ENCODE peak calls at places on chromosomes 13 and 19, in six cellular contexts. One of them, this sample, is unnamed. For H3K9me3 and H3K4me1, the result is how much of the 10 kb centered on the place peaks cover.

GRCh38 chr19:31174948-31175347 is 174.3 kb downstream of the TSHZ3 start:
- DNase-seq in H9: peak
- DNase-seq in H1: no peak
- DNase-seq in IMR-90: no peak
- DNase-seq in neuronal stem cell: no peak
- DNase-seq in trophoblast cell: no peak
- DNase-seq in this sample: no peak

GRCh38 chr19:47719047-47719885 is 6.0 kb downstream of the EHD2 start:
- DNase-seq in H9: no peak
- DNase-seq in H1: no peak
- DNase-seq in IMR-90: peak
- DNase-seq in neuronal stem cell: no peak
- DNase-seq in trophoblast cell: no peak
- DNase-seq in this sample: peak

GRCh38 chr13:67410645-67411044 is 180.5 kb upstream of the PCDH9 start:
- DNase-seq in H9: no peak
- DNase-seq in H1: no peak
- DNase-seq in IMR-90: no peak
- DNase-seq in neuronal stem cell: peak
- DNase-seq in trophoblast cell: no peak
- DNase-seq in this sample: no peak

GRCh38 chr19:4051175-4052101 is 15.3 kb downstream of the ZBTB7A start:
- DNase-seq in H9: no peak
- DNase-seq in H1: no peak
- DNase-seq in IMR-90: peak
- DNase-seq in neuronal stem cell: no peak
- DNase-seq in trophoblast cell: peak
- DNase-seq in this sample: peak

GRCh38 chr19:14762111-14762510 is 16.2 kb downstream of the ADGRE2 start:
- DNase-seq in H9: no peak
- DNase-seq in H1: no peak
- DNase-seq in IMR-90: no peak
- DNase-seq in neuronal stem cell: no peak
- DNase-seq in trophoblast cell: no peak
- DNase-seq in this sample: no peak

GRCh38 chr13:98242403-98242802 is 65.3 kb upstream of the RNF113B start:
- DNase-seq in H9: no peak
- DNase-seq in H1: no peak
- DNase-seq in IMR-90: no peak
- DNase-seq in neuronal stem cell: no peak
- DNase-seq in trophoblast cell: no peak
- DNase-seq in this sample: no peak

GRCh38 chr13:51229141-51229540 is 6.9 kb downstream of the FAM124A start:
- DNase-seq in H9: peak
- DNase-seq in H1: no peak
- DNase-seq in IMR-90: no peak
- DNase-seq in neuronal stem cell: no peak
- DNase-seq in trophoblast cell: no peak
- DNase-seq in this sample: no peak

GRCh38 chr19:44577566-44577874 is 35.8 kb upstream of the IGSF23 start:
- DNase-seq in H9: no peak
- DNase-seq in H1: no peak
- DNase-seq in IMR-90: no peak
- DNase-seq in neuronal stem cell: no peak
- DNase-seq in trophoblast cell: no peak
- DNase-seq in this sample: no peak

GRCh38 chr13:44174769-44175425 is 198.7 kb upstream of the SERP2 start:
- DNase-seq in H9: no peak
- DNase-seq in H1: no peak
- DNase-seq in IMR-90: peak
- DNase-seq in neuronal stem cell: no peak
- DNase-seq in trophoblast cell: peak
- DNase-seq in this sample: peak

GRCh38 chr19:4524808-4525562 is 6.7 kb upstream of the PLIN4 start:
- DNase-seq in H9: peak
- DNase-seq in H1: no peak
- DNase-seq in IMR-90: no peak
- DNase-seq in neuronal stem cell: no peak
- DNase-seq in trophoblast cell: peak
- DNase-seq in this sample: peak

GRCh38 chr19:43290568-43291359 is 21.4 kb upstream of the PSG9 start:
- DNase-seq in H9: no peak
- DNase-seq in H1: no peak
- DNase-seq in IMR-90: no peak
- DNase-seq in neuronal stem cell: peak
- DNase-seq in trophoblast cell: no peak
- DNase-seq in this sample: peak

GRCh38 chr13:70964124-70964523 is 855.9 kb upstream of the KLHL1 start:
- DNase-seq in H9: no peak
- DNase-seq in H1: no peak
- DNase-seq in IMR-90: no peak
- DNase-seq in neuronal stem cell: no peak
- DNase-seq in trophoblast cell: no peak
- DNase-seq in this sample: no peak

GRCh38 chr13:74250738-74251190 is 116.6 kb upstream of the KLF12 start:
- DNase-seq in H9: no peak
- DNase-seq in H1: no peak
- DNase-seq in IMR-90: peak
- DNase-seq in neuronal stem cell: no peak
- DNase-seq in trophoblast cell: peak
- DNase-seq in this sample: peak

GRCh38 chr13:28532226-28533048 is 37.5 kb upstream of the FLT1 start:
- DNase-seq in H9: peak
- DNase-seq in H1: no peak
- DNase-seq in IMR-90: no peak
- DNase-seq in neuronal stem cell: peak
- DNase-seq in trophoblast cell: peak
- DNase-seq in this sample: peak

GRCh38 chr19:13195678-13196077 is 45.5 kb downstream of the IER2 start:
- DNase-seq in H9: peak
- DNase-seq in H1: peak
- DNase-seq in IMR-90: no peak
- DNase-seq in neuronal stem cell: no peak
- DNase-seq in trophoblast cell: peak
- DNase-seq in this sample: no peak

GRCh38 chr13:36275190-36276002 is 22.2 kb downstream of the CCDC169 start:
- DNase-seq in H9: no peak
- DNase-seq in H1: no peak
- DNase-seq in IMR-90: peak
- DNase-seq in neuronal stem cell: peak
- DNase-seq in trophoblast cell: peak
- DNase-seq in this sample: peak

GRCh38 chr19:33960566-33960965 is 163.9 kb downstream of the KCTD15 start:
- DNase-seq in H9: no peak
- DNase-seq in H1: no peak
- DNase-seq in IMR-90: no peak
- DNase-seq in neuronal stem cell: no peak
- DNase-seq in trophoblast cell: no peak
- DNase-seq in this sample: no peak

GRCh38 chr13:35917252-35917941 is 213.8 kb downstream of the DCLK1 start:
- DNase-seq in H9: no peak
- DNase-seq in H1: no peak
- DNase-seq in IMR-90: no peak
- DNase-seq in neuronal stem cell: no peak
- DNase-seq in trophoblast cell: no peak
- DNase-seq in this sample: no peak

GRCh38 chr13:46523972-46524737 is 28.8 kb upstream of the LRCH1 start:
- DNase-seq in H9: no peak
- DNase-seq in H1: no peak
- DNase-seq in IMR-90: no peak
- DNase-seq in neuronal stem cell: no peak
- DNase-seq in trophoblast cell: no peak
- DNase-seq in this sample: no peak

GRCh38 chr19:41868120-41868988 is 8.3 kb downstream of the RPS19 start:
- DNase-seq in H9: no peak
- DNase-seq in H1: no peak
- DNase-seq in IMR-90: no peak
- DNase-seq in neuronal stem cell: no peak
- DNase-seq in trophoblast cell: no peak
- DNase-seq in this sample: no peak

GRCh38 chr19:43468354-43469159 is 3.1 kb upstream of the LYPD3 start:
- DNase-seq in H9: no peak
- DNase-seq in H1: no peak
- DNase-seq in IMR-90: no peak
- DNase-seq in neuronal stem cell: no peak
- DNase-seq in trophoblast cell: no peak
- DNase-seq in this sample: no peak

GRCh38 chr19:47309038-47309437 is 623 bp upstream of the C5AR1 start:
- DNase-seq in H9: no peak
- DNase-seq in H1: no peak
- DNase-seq in IMR-90: no peak
- DNase-seq in neuronal stem cell: no peak
- DNase-seq in trophoblast cell: no peak
- DNase-seq in this sample: no peak

GRCh38 chr13:94987869-94988268 is 275.5 kb upstream of the SOX21 start:
- DNase-seq in H9: no peak
- DNase-seq in H1: no peak
- DNase-seq in IMR-90: no peak
- DNase-seq in neuronal stem cell: no peak
- DNase-seq in trophoblast cell: no peak
- DNase-seq in this sample: no peak

GRCh38 chr19:16619456-16619855 is 8.5 kb downstream of the MED26 start:
- DNase-seq in H9: no peak
- DNase-seq in H1: no peak
- DNase-seq in IMR-90: no peak
- DNase-seq in neuronal stem cell: no peak
- DNase-seq in trophoblast cell: no peak
- DNase-seq in this sample: no peak
- H3K9me3 ChIP-seq in H9: under half
- H3K9me3 ChIP-seq in H1: under half
- H3K9me3 ChIP-seq in IMR-90: under half
- H3K9me3 ChIP-seq in neuronal stem cell: under half
- H3K9me3 ChIP-seq in trophoblast cell: under half
- H3K9me3 ChIP-seq in this sample: under half

GRCh38 chr13:113667771-113668490 is 912 bp downstream of the GRK1 start:
- DNase-seq in H9: no peak
- DNase-seq in H1: no peak
- DNase-seq in IMR-90: no peak
- DNase-seq in neuronal stem cell: no peak
- DNase-seq in trophoblast cell: no peak
- DNase-seq in this sample: no peak
- H3K23ac ChIP-seq in H9: no peak
- H3K23ac ChIP-seq in H1: no peak
- H3K23ac ChIP-seq in IMR-90: no peak
- H3K23ac ChIP-seq in neuronal stem cell: peak
- H3K23ac ChIP-seq in trophoblast cell: no peak
- H3K23ac ChIP-seq in this sample: no peak

GRCh38 chr13:25149670-25150069 is 22.4 kb downstream of the AMER2 start:
- DNase-seq in H9: no peak
- DNase-seq in H1: no peak
- DNase-seq in IMR-90: no peak
- DNase-seq in neuronal stem cell: no peak
- DNase-seq in trophoblast cell: no peak
- DNase-seq in this sample: no peak
- H3K4me1 ChIP-seq in H9: under half
- H3K4me1 ChIP-seq in H1: under half
- H3K4me1 ChIP-seq in IMR-90: under half
- H3K4me1 ChIP-seq in neuronal stem cell: under half
- H3K4me1 ChIP-seq in trophoblast cell: under half
- H3K4me1 ChIP-seq in this sample: under half

GRCh38 chr19:9674669-9675357 is at the start of gene ZNF562:
- DNase-seq in H9: peak
- DNase-seq in H1: peak
- DNase-seq in IMR-90: peak
- DNase-seq in neuronal stem cell: peak
- DNase-seq in trophoblast cell: peak
- DNase-seq in this sample: peak

GRCh38 chr19:9668544-9668943 is 6.4 kb downstream of the ZNF562 start:
- DNase-seq in H9: no peak
- DNase-seq in H1: no peak
- DNase-seq in IMR-90: no peak
- DNase-seq in neuronal stem cell: no peak
- DNase-seq in trophoblast cell: no peak
- DNase-seq in this sample: no peak

GRCh38 chr19:9671654-9672053 is 3.2 kb downstream of the ZNF562 start:
- DNase-seq in H9: no peak
- DNase-seq in H1: no peak
- DNase-seq in IMR-90: no peak
- DNase-seq in neuronal stem cell: no peak
- DNase-seq in trophoblast cell: no peak
- DNase-seq in this sample: no peak

GRCh38 chr19:9673912-9674668 is 810 bp downstream of the ZNF562 start:
- DNase-seq in H9: no peak
- DNase-seq in H1: no peak
- DNase-seq in IMR-90: peak
- DNase-seq in neuronal stem cell: no peak
- DNase-seq in trophoblast cell: peak
- DNase-seq in this sample: peak

DNA sequence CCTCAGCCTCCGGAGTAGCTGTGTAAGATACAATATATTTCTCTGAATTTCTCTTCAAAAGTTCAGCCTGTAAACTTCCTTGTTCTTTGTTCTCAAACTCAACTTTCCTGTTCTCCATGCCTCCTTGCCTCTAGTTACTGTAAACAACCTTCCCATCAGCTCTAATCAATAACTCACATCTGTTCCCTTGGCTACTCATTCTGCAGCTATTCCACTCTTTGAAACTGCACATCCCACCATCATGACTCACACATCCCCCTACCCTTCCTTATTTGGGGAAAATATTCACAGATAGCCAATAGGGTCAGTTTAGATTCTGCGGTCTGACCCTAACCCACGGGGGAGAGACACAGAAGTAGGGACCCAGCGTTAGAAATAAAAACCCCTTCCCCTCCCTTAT is 2.0 kb downstream of the ZNF562 start:
- DNase-seq in H9: no peak
- DNase-seq in H1: no peak
- DNase-seq in IMR-90: no peak
- DNase-seq in neuronal stem cell: no peak
- DNase-seq in trophoblast cell: peak
- DNase-seq in this sample: no peak
- H3K9me3 ChIP-seq in H9: under half
- H3K9me3 ChIP-seq in H1: under half
- H3K9me3 ChIP-seq in IMR-90: under half
- H3K9me3 ChIP-seq in neuronal stem cell: under half
- H3K9me3 ChIP-seq in trophoblast cell: under half
- H3K9me3 ChIP-seq in this sample: half or more

DNA sequence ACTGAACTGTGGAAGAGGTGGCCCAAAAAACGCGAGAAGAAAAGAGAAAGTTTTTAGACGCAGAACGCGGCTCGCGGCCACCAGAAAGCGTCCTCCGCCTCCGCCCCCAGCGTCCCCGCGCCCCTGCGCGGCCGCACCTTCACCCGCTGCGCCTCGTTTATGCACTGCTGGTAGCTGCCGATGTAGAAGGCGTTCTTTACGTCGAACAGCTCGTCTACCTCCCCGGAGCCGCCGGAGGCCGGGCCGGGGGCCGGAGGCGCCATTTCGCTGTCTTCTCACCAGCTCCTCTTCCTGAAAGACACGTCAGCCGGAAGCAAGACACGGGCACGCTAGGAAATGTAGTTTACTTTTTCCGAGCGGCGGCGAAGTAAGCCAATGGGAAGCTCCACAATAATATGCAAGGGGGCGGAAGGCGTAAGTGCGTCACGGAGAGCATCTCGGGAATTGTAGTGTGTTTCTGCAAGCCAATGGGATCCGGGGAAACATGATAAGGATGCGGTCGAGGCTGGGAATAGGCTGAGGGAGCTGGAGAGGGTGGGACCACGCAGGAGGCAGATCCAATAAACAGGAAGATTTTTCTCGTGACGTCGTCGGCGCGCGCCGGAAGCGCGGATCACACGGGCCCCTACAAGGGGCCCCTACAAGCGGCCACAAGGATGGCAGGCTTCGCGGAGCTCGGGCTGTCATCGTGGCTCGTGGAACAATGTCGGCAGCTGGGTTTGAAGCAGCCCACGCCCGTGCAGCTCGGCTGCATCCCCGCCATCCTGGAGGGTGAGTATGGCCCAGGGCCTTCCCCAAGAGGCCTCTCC is at the start of the genes COPE and DDX49:
- DNase-seq in H9: peak
- DNase-seq in H1: peak
- DNase-seq in IMR-90: peak
- DNase-seq in neuronal stem cell: peak
- DNase-seq in trophoblast cell: peak
- DNase-seq in this sample: peak
- H3K23ac ChIP-seq in H9: no peak
- H3K23ac ChIP-seq in H1: no peak
- H3K23ac ChIP-seq in IMR-90: peak
- H3K23ac ChIP-seq in neuronal stem cell: peak
- H3K23ac ChIP-seq in trophoblast cell: no peak
- H3K23ac ChIP-seq in this sample: no peak

This sample was measured in mesenchymal stem cell.